ENCODE peak calls at places on chromosomes 2 and 18, in nine cellular contexts. C, L, U, W, O, A, B, P and J are unnamed samples. For H3K27me3, the result is how much of the 10 kb centered on the place peaks cover.

GRCh38 chr18:59902180-59902992 is 2.6 kb downstream of the PMAIP1 start:
- DNase-seq in C (no peak), L (no peak), U (peak), W (no peak), O (no peak), A (no peak), B (no peak), P (no peak), J (peak)

GRCh38 chr2:209624192-209624938 is 147.3 kb upstream of the UNC80 start:
- DNase-seq in C (no peak), L (no peak), U (no peak), W (no peak), O (no peak), A (no peak), B (no peak), P (no peak), J (no peak)

GRCh38 chr2:187871506-187871905 is 317.3 kb upstream of the TFPI start:
- DNase-seq in C (no peak), L (no peak), U (no peak), W (no peak), O (no peak), A (no peak), B (no peak), P (no peak), J (no peak)

GRCh38 chr18:59691046-59691395 is 6.2 kb downstream of the CCBE1 start:
- DNase-seq in C (no peak), L (no peak), U (peak), W (no peak), O (no peak), A (no peak), B (no peak), P (no peak), J (peak)

GRCh38 chr2:3299130-3299529 is 78.5 kb downstream of the EIPR1 start:
- DNase-seq in C (no peak), L (no peak), U (no peak), W (no peak), O (no peak), A (no peak), B (peak), P (no peak), J (no peak)

GRCh38 chr2:45237128-45237527 is 227.9 kb upstream of the SIX2 start:
- DNase-seq in C (no peak), L (no peak), U (peak), W (no peak), O (no peak), A (no peak), B (no peak), P (no peak), J (no peak)

GRCh38 chr2:23826079-23826478 is 100.8 kb downstream of the ATAD2B start:
- DNase-seq in C (no peak), L (no peak), U (no peak), W (no peak), O (no peak), A (no peak), B (no peak), P (no peak), J (no peak)

GRCh38 chr2:56130463-56131070 is 53.2 kb upstream of the CCDC85A start:
- DNase-seq in C (peak), L (peak), U (peak), W (no peak), O (peak), A (peak), B (no peak), P (no peak), J (peak)

GRCh38 chr2:124875627-124876244 is 850.6 kb downstream of the CNTNAP5 start:
- DNase-seq in C (no peak), L (no peak), U (no peak), W (no peak), O (no peak), A (no peak), B (no peak), P (no peak), J (peak)

GRCh38 chr2:29606105-29606871 is 315.1 kb downstream of the ALK start:
- DNase-seq in C (no peak), L (no peak), U (peak), W (no peak), O (peak), A (no peak), B (no peak), P (no peak), J (peak)

GRCh38 chr18:30376515-30376914 is 666.0 kb downstream of the DSC3 start:
- DNase-seq in C (no peak), L (no peak), U (no peak), W (no peak), O (no peak), A (no peak), B (no peak), P (no peak), J (no peak)

GRCh38 chr2:28662468-28663095 is 89.0 kb upstream of the PPP1CB start:
- DNase-seq in C (no peak), L (no peak), U (peak), W (no peak), O (no peak), A (no peak), B (peak), P (no peak), J (peak)

GRCh38 chr18:79955302-79956075 is 4.0 kb upstream of the SLC66A2 start:
- DNase-seq in C (no peak), L (no peak), U (no peak), W (no peak), O (no peak), A (no peak), B (no peak), P (no peak), J (no peak)

GRCh38 chr18:75654928-75655745 is 227.6 kb upstream of the SMIM21 start:
- DNase-seq in C (no peak), L (no peak), U (peak), W (no peak), O (no peak), A (no peak), B (no peak), P (no peak), J (no peak)

GRCh38 chr2:106106627-106107508 is 87.2 kb downstream of the UXS1 start:
- DNase-seq in C (no peak), L (no peak), U (no peak), W (no peak), O (no peak), A (no peak), B (no peak), P (no peak), J (no peak)

GRCh38 chr2:239196474-239197021 is 204.3 kb downstream of the HDAC4 start:
- DNase-seq in C (no peak), L (no peak), U (no peak), W (no peak), O (no peak), A (no peak), B (peak), P (no peak), J (no peak)

GRCh38 chr18:7566244-7566586 is 901 bp upstream of the PTPRM start:
- DNase-seq in C (no peak), L (peak), U (peak), W (no peak), O (no peak), A (no peak), B (no peak), P (no peak), J (no peak)
- H3K4me3 ChIP-seq in C (peak), L (peak), U (peak), W (no peak), O (peak), A (peak), B (peak), P (peak), J (peak)

GRCh38 chr18:13217971-13218375 is 587 bp upstream of the LDLRAD4 start:
- DNase-seq in C (no peak), L (no peak), U (no peak), W (no peak), O (no peak), A (no peak), B (peak), P (no peak), J (no peak)

GRCh38 chr18:13217466-13217961 is 1.0 kb upstream of the LDLRAD4 start:
- DNase-seq in C (peak), L (peak), U (no peak), W (peak), O (no peak), A (peak), B (peak), P (no peak), J (no peak)

GRCh38 chr18:13216092-13216582 is 2.4 kb upstream of the LDLRAD4 start:
- DNase-seq in C (peak), L (peak), U (peak), W (peak), O (no peak), A (peak), B (peak), P (no peak), J (peak)

GRCh38 chr18:13218376-13219011 is at the start of gene LDLRAD4:
- DNase-seq in C (peak), L (peak), U (no peak), W (peak), O (no peak), A (no peak), B (peak), P (no peak), J (no peak)

DNA sequence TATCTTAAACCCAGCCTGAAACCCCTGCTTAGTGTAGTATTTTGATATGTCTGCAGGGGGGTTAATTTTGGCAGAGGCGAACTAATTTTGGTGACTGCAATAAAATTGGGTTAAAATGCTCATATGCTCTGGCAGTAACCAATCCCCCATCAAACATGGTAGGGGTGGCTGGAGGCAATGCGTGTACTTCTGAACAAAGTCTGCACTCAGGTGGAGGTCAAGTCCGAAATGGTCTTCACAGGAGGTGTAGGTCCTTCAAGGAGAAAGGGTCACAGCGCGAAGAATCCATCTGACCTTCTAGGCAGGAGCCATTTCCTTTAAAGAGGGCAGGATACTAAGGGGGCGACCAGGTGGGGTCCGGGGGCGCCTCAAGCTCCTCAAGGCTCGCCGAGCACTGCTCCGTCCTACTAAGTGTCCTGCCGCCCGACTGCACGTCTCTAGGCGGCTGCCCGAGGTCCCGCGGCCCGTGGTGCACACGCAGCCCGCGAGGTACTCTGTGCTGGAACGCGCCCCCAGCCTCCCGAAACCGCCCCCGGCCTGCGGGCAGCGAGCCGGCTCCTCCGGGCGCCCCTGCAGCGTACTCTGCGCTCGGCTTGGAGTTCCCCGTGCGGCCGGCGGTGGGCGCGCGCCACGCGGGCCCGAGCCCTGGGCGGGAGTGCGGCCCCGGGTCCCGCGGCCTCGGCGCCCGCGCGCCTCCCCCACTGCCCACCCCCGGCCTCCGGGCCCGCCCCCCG is 1.7 kb upstream of the LDLRAD4 start:
- DNase-seq in C (peak), L (peak), U (no peak), W (peak), O (no peak), A (no peak), B (peak), P (no peak), J (no peak)
- TF ChIP-seq CTCF in C (peak), L (peak), U (no peak), W (no peak), O (no peak), A (no peak), B (peak), P (no peak), J (peak)

GRCh38 chr2:545228-545627 is 132.0 kb downstream of the TMEM18 start:
- DNase-seq in C (no peak), L (no peak), U (no peak), W (no peak), O (no peak), A (no peak), B (no peak), P (no peak), J (no peak)
- H3K27me3 ChIP-seq in C (under half), L (under half), U (under half), W (under half), O (under half), A (under half), B (under half), P (half or more), J (under half)

GRCh38 chr2:153479527-153479926 is 965 bp upstream of the RPRM start:
- DNase-seq in C (no peak), L (no peak), U (no peak), W (no peak), O (no peak), A (no peak), B (no peak), P (no peak), J (no peak)

GRCh38 chr2:153477641-153478288 is 797 bp downstream of the RPRM start:
- DNase-seq in C (peak), L (peak), U (no peak), W (no peak), O (no peak), A (no peak), B (no peak), P (no peak), J (no peak)

GRCh38 chr2:153478289-153479261 is at the start of gene RPRM:
- DNase-seq in C (peak), L (peak), U (peak), W (peak), O (peak), A (no peak), B (peak), P (no peak), J (peak)

GRCh38 chr2:153476491-153477095 is 2.0 kb downstream of the RPRM start:
- DNase-seq in C (no peak), L (peak), U (no peak), W (no peak), O (no peak), A (no peak), B (no peak), P (no peak), J (no peak)

DNA sequence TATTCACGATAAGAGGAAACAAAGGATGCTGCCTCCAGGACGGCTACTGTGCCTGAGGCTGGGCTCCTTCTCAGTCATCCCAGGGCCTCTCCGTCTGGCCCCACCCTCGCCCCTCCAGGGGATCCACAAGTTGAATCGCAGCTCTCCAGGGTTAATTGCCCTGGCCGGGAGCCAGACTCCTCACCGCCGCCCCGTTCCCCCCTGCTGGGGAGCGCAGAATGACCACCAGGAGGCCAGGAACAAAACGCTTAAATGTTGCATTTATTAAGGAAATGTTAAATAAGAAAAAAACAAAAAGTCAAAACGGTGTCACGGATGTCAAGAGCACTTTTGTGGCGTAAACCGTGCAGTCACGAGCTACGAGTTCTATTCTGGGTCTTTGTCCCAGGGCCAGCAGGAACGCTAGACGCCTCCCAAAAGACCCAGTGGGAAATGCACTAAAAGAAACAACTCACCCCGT is 1.4 kb downstream of the RPRM start:
- DNase-seq in C (peak), L (peak), U (no peak), W (no peak), O (no peak), A (no peak), B (no peak), P (no peak), J (no peak)
- H3K4me3 ChIP-seq in C (no peak), L (peak), U (no peak), W (peak), O (no peak), A (no peak), B (peak), P (peak), J (no peak)

GRCh38 chr2:240968731-240969624 is 29.4 kb upstream of the SNED1 start:
- DNase-seq in C (peak), L (peak), U (no peak), W (no peak), O (no peak), A (no peak), B (no peak), P (no peak), J (no peak)

GRCh38 chr2:240967681-240968621 is 30.5 kb upstream of the SNED1 start:
- DNase-seq in C (no peak), L (no peak), U (no peak), W (no peak), O (no peak), A (no peak), B (no peak), P (no peak), J (no peak)

GRCh38 chr2:240970816-240971215 is 27.6 kb upstream of the SNED1 start:
- DNase-seq in C (no peak), L (no peak), U (no peak), W (no peak), O (no peak), A (no peak), B (no peak), P (no peak), J (no peak)

GRCh38 chr2:240972201-240972600 is 26.2 kb upstream of the SNED1 start:
- DNase-seq in C (no peak), L (no peak), U (no peak), W (no peak), O (no peak), A (no peak), B (no peak), P (no peak), J (no peak)

DNA sequence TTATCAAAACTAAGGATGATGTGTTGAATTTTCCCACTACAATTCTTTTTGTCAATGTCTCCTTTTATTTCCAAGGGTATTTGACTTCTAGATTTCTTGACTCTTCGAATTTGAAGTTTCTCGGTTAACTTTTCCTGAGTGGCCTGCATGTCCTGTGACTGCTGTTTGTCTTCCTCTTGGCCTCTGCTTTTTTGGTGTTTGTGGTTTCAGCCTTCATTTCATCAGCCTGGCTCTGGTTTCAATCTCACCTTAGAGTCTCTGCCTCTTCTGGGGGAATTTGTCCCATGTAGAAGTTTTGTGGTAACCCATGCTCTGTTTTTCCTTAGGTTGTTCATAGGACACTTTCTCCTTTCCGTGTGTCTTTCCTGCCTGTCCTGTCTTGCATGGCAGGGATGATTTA is 28.3 kb upstream of the SNED1 start:
- DNase-seq in C (no peak), L (no peak), U (peak), W (no peak), O (no peak), A (no peak), B (no peak), P (no peak), J (no peak)
- TF ChIP-seq CTCF in C (no peak), L (no peak), U (no peak), W (no peak), O (no peak), A (no peak), B (no peak), P (no peak), J (no peak)

GRCh38 chr2:219484343-219485200 is 14.1 kb upstream of the GMPPA start:
- DNase-seq in C (no peak), L (peak), U (no peak), W (no peak), O (no peak), A (no peak), B (no peak), P (no peak), J (no peak)
- H3K27me3 ChIP-seq in C (under half), L (under half), U (under half), W (under half), O (under half), A (half or more), B (under half), P (half or more), J (under half)

DNA sequence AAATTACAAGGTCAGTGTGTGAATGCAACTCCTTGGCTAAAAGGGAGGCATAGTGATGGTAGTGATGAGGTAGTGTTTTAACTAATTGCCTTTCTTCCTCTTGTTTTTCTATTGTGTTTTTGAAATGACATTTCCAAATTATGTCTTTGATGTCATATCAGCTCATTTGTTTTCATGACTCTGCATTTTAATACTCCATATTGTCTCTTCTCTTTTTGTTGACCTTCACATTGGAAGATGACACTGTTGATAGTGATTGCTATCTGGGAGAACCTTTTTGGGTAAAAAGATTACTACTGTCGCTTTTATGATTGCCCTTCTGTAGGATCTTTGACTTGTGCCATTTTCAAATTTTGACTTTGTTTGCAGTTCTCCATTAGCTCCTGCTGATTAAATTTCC is 3.0 kb downstream of the GIGYF2 start:
- DNase-seq in C (no peak), L (no peak), U (no peak), W (no peak), O (no peak), A (no peak), B (no peak), P (no peak), J (no peak)
- H3K4me3 ChIP-seq in C (peak), L (no peak), U (no peak), W (no peak), O (no peak), A (no peak), B (no peak), P (no peak), J (no peak)

GRCh38 chr2:126239560-126239959 is 416.4 kb upstream of the GYPC start:
- DNase-seq in C (no peak), L (no peak), U (no peak), W (no peak), O (no peak), A (no peak), B (no peak), P (no peak), J (no peak)

GRCh38 chr2:126244937-126245336 is 411.0 kb upstream of the GYPC start:
- DNase-seq in C (peak), L (peak), U (peak), W (no peak), O (no peak), A (peak), B (peak), P (no peak), J (no peak)
- TF ChIP-seq CTCF in C (peak), L (peak), U (no peak), W (no peak), O (peak), A (peak), B (no peak), P (peak), J (no peak)